ENCODE peak calls at places on chromosome 13, in ten cellular contexts. One of them, this sample, is unnamed. For H3K27me3, the result is how much of the 10 kb centered on the place peaks cover.

GRCh38 chr13:61685683-61686013 is 270.0 kb upstream of the PCDH20 start:
- DNase-seq in H7: peak
- DNase-seq in lung: no peak
- DNase-seq in cardiac muscle cell: no peak
- DNase-seq in tibial artery: no peak
- DNase-seq in body of pancreas: no peak
- DNase-seq in CD8-positive, alpha-beta T cell: no peak
- DNase-seq in neuronal stem cell: peak
- DNase-seq in aorta: no peak
- DNase-seq in fibroblast of lung: no peak
- DNase-seq in this sample: no peak

GRCh38 chr13:35741657-35742056 is 265.2 kb upstream of the MAB21L1 start:
- DNase-seq in lung: no peak
- DNase-seq in cardiac muscle cell: no peak
- DNase-seq in CD8-positive, alpha-beta T cell: no peak
- DNase-seq in aorta: no peak
- DNase-seq in body of pancreas: no peak
- DNase-seq in fibroblast of lung: no peak
- DNase-seq in tibial artery: no peak
- DNase-seq in neuronal stem cell: no peak
- DNase-seq in H7: no peak
- DNase-seq in this sample: no peak

GRCh38 chr13:66940113-66940512 is 290.0 kb downstream of the PCDH9 start:
- DNase-seq in H7: no peak
- DNase-seq in lung: no peak
- DNase-seq in tibial artery: no peak
- DNase-seq in CD8-positive, alpha-beta T cell: no peak
- DNase-seq in fibroblast of lung: peak
- DNase-seq in body of pancreas: no peak
- DNase-seq in aorta: no peak
- DNase-seq in neuronal stem cell: no peak
- DNase-seq in cardiac muscle cell: peak
- DNase-seq in this sample: no peak

GRCh38 chr13:42847891-42848663 is 66.7 kb downstream of the FAM216B start:
- DNase-seq in fibroblast of lung: no peak
- DNase-seq in neuronal stem cell: no peak
- DNase-seq in aorta: no peak
- DNase-seq in body of pancreas: no peak
- DNase-seq in H7: no peak
- DNase-seq in lung: no peak
- DNase-seq in tibial artery: no peak
- DNase-seq in CD8-positive, alpha-beta T cell: no peak
- DNase-seq in cardiac muscle cell: peak
- DNase-seq in this sample: no peak

GRCh38 chr13:53490732-53491131 is 462.1 kb downstream of the OLFM4 start:
- DNase-seq in cardiac muscle cell: no peak
- DNase-seq in tibial artery: no peak
- DNase-seq in aorta: no peak
- DNase-seq in neuronal stem cell: no peak
- DNase-seq in lung: no peak
- DNase-seq in H7: no peak
- DNase-seq in fibroblast of lung: no peak
- DNase-seq in CD8-positive, alpha-beta T cell: no peak
- DNase-seq in body of pancreas: no peak
- DNase-seq in this sample: no peak

GRCh38 chr13:47945738-47946137 is 55.3 kb downstream of the SUCLA2 start:
- DNase-seq in neuronal stem cell: no peak
- DNase-seq in lung: no peak
- DNase-seq in fibroblast of lung: peak
- DNase-seq in tibial artery: no peak
- DNase-seq in body of pancreas: no peak
- DNase-seq in CD8-positive, alpha-beta T cell: no peak
- DNase-seq in cardiac muscle cell: peak
- DNase-seq in aorta: no peak
- DNase-seq in H7: no peak
- DNase-seq in this sample: no peak

GRCh38 chr13:23159587-23160240 is 21.1 kb upstream of the SGCG start:
- DNase-seq in cardiac muscle cell: peak
- DNase-seq in aorta: peak
- DNase-seq in tibial artery: no peak
- DNase-seq in body of pancreas: no peak
- DNase-seq in H7: peak
- DNase-seq in lung: no peak
- DNase-seq in CD8-positive, alpha-beta T cell: no peak
- DNase-seq in fibroblast of lung: no peak
- DNase-seq in neuronal stem cell: no peak
- DNase-seq in this sample: no peak

GRCh38 chr13:95176611-95177259 is 124.5 kb downstream of the ABCC4 start:
- DNase-seq in fibroblast of lung: peak
- DNase-seq in cardiac muscle cell: peak
- DNase-seq in H7: no peak
- DNase-seq in body of pancreas: no peak
- DNase-seq in neuronal stem cell: no peak
- DNase-seq in lung: no peak
- DNase-seq in CD8-positive, alpha-beta T cell: peak
- DNase-seq in tibial artery: no peak
- DNase-seq in aorta: no peak
- DNase-seq in this sample: no peak

GRCh38 chr13:76848596-76848995 is 37.6 kb downstream of the KCTD12 start:
- DNase-seq in CD8-positive, alpha-beta T cell: no peak
- DNase-seq in cardiac muscle cell: peak
- DNase-seq in tibial artery: peak
- DNase-seq in fibroblast of lung: no peak
- DNase-seq in body of pancreas: no peak
- DNase-seq in lung: peak
- DNase-seq in H7: no peak
- DNase-seq in aorta: no peak
- DNase-seq in neuronal stem cell: no peak
- DNase-seq in this sample: peak

GRCh38 chr13:102626928-102627327 is 30.1 kb downstream of the TPP2 start:
- DNase-seq in CD8-positive, alpha-beta T cell: no peak
- DNase-seq in fibroblast of lung: no peak
- DNase-seq in neuronal stem cell: no peak
- DNase-seq in body of pancreas: no peak
- DNase-seq in cardiac muscle cell: no peak
- DNase-seq in tibial artery: no peak
- DNase-seq in aorta: no peak
- DNase-seq in lung: no peak
- DNase-seq in H7: no peak
- DNase-seq in this sample: no peak

GRCh38 chr13:48615017-48615416 is 38.7 kb upstream of the CYSLTR2 start:
- DNase-seq in cardiac muscle cell: no peak
- DNase-seq in CD8-positive, alpha-beta T cell: no peak
- DNase-seq in aorta: no peak
- DNase-seq in tibial artery: no peak
- DNase-seq in H7: no peak
- DNase-seq in neuronal stem cell: no peak
- DNase-seq in lung: no peak
- DNase-seq in body of pancreas: no peak
- DNase-seq in fibroblast of lung: no peak
- DNase-seq in this sample: no peak

GRCh38 chr13:88189724-88190123 is 518.6 kb downstream of the SLITRK5 start:
- DNase-seq in body of pancreas: no peak
- DNase-seq in H7: no peak
- DNase-seq in aorta: no peak
- DNase-seq in cardiac muscle cell: no peak
- DNase-seq in fibroblast of lung: no peak
- DNase-seq in tibial artery: no peak
- DNase-seq in lung: no peak
- DNase-seq in CD8-positive, alpha-beta T cell: no peak
- DNase-seq in neuronal stem cell: no peak
- DNase-seq in this sample: no peak

GRCh38 chr13:65292488-65292901 is 1937.6 kb downstream of the PCDH9 start:
- DNase-seq in neuronal stem cell: no peak
- DNase-seq in cardiac muscle cell: peak
- DNase-seq in H7: no peak
- DNase-seq in CD8-positive, alpha-beta T cell: no peak
- DNase-seq in fibroblast of lung: peak
- DNase-seq in tibial artery: no peak
- DNase-seq in aorta: no peak
- DNase-seq in body of pancreas: no peak
- DNase-seq in lung: no peak
- DNase-seq in this sample: no peak

GRCh38 chr13:97114696-97115095 is 107.4 kb upstream of the MBNL2 start:
- DNase-seq in H7: no peak
- DNase-seq in cardiac muscle cell: no peak
- DNase-seq in CD8-positive, alpha-beta T cell: no peak
- DNase-seq in neuronal stem cell: no peak
- DNase-seq in fibroblast of lung: no peak
- DNase-seq in lung: no peak
- DNase-seq in tibial artery: no peak
- DNase-seq in body of pancreas: no peak
- DNase-seq in aorta: no peak
- DNase-seq in this sample: no peak

GRCh38 chr13:73040968-73041580 is 17.7 kb upstream of the KLF5 start:
- DNase-seq in CD8-positive, alpha-beta T cell: no peak
- DNase-seq in body of pancreas: no peak
- DNase-seq in tibial artery: no peak
- DNase-seq in aorta: no peak
- DNase-seq in neuronal stem cell: no peak
- DNase-seq in H7: no peak
- DNase-seq in cardiac muscle cell: peak
- DNase-seq in lung: no peak
- DNase-seq in fibroblast of lung: no peak
- DNase-seq in this sample: no peak

GRCh38 chr13:80389073-80390038 is 48.4 kb upstream of the SPRY2 start:
- DNase-seq in fibroblast of lung: no peak
- DNase-seq in lung: no peak
- DNase-seq in body of pancreas: no peak
- DNase-seq in H7: no peak
- DNase-seq in aorta: no peak
- DNase-seq in tibial artery: no peak
- DNase-seq in cardiac muscle cell: peak
- DNase-seq in neuronal stem cell: no peak
- DNase-seq in CD8-positive, alpha-beta T cell: no peak
- DNase-seq in this sample: no peak
- H3K27me3 ChIP-seq in fibroblast of lung: under half
- H3K27me3 ChIP-seq in lung: under half
- H3K27me3 ChIP-seq in body of pancreas: under half
- H3K27me3 ChIP-seq in H7: under half
- H3K27me3 ChIP-seq in aorta: under half
- H3K27me3 ChIP-seq in tibial artery: under half
- H3K27me3 ChIP-seq in cardiac muscle cell: under half
- H3K27me3 ChIP-seq in neuronal stem cell: under half
- H3K27me3 ChIP-seq in CD8-positive, alpha-beta T cell: under half
- H3K27me3 ChIP-seq in this sample: under half

DNA sequence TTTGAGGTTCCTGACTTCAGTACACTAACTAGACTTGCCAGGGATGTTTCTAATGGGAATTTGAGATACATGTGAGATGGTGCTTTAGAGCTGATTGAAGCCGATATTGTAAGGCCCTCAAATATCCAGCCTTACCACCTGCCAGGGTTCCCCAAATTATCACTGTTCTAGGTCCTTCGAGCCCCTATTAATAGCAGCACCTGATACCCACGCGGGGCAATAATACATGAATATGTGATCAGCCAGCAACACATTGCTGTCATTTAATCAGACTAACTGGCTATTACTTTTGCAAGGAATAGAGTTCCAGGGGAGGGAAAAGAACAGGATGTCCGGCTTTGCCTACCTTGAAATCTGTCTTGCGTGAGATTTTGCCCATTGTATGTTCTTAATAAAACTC is 5.1 kb downstream of the RGCC start:
- DNase-seq in aorta: no peak
- DNase-seq in neuronal stem cell: no peak
- DNase-seq in CD8-positive, alpha-beta T cell: no peak
- DNase-seq in H7: no peak
- DNase-seq in lung: no peak
- DNase-seq in fibroblast of lung: no peak
- DNase-seq in body of pancreas: no peak
- DNase-seq in cardiac muscle cell: no peak
- DNase-seq in tibial artery: no peak
- DNase-seq in this sample: no peak
- H3K27me3 ChIP-seq in aorta: under half
- H3K27me3 ChIP-seq in neuronal stem cell: under half
- H3K27me3 ChIP-seq in CD8-positive, alpha-beta T cell: under half
- H3K27me3 ChIP-seq in H7: under half
- H3K27me3 ChIP-seq in lung: under half
- H3K27me3 ChIP-seq in fibroblast of lung: under half
- H3K27me3 ChIP-seq in body of pancreas: under half
- H3K27me3 ChIP-seq in cardiac muscle cell: half or more
- H3K27me3 ChIP-seq in tibial artery: under half
- H3K27me3 ChIP-seq in this sample: under half

DNA sequence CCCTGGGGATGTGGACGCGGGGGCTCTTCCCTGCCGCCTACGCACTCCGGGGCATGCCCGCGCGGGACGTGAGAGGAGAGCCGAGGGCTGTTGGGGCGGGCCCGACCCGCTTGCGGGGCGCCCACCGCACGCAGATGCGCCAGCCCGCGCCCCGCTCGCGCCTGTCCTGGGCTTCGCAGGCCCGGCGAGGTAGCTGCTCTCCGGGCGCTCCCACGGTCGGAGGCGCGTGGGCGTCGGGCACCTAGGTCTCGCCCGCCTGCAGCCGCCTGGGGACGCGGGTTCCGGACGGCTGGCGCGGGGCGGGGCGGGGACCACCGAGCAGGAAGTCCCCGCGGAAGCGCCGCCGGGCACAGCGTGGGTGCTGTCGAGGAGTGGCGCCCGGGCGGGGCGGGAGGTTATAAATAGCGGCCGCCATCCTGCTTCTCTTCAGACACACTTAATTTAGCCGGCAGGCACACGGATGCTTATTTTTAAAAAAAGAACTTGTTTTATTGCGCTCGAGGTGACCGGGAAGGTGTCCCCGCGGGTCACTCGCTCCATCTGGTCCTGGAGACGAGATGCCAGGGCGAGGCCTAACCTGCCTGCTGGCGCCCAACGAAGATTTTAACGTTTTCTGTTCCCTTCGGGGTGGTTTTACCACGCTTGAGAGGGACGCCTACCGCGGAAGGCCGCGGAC is 561 bp upstream of the GJA3 start:
- DNase-seq in cardiac muscle cell: peak
- DNase-seq in lung: no peak
- DNase-seq in tibial artery: no peak
- DNase-seq in CD8-positive, alpha-beta T cell: peak
- DNase-seq in fibroblast of lung: no peak
- DNase-seq in H7: peak
- DNase-seq in aorta: no peak
- DNase-seq in neuronal stem cell: no peak
- DNase-seq in body of pancreas: no peak
- DNase-seq in this sample: no peak
- H3K27me3 ChIP-seq in cardiac muscle cell: under half
- H3K27me3 ChIP-seq in lung: under half
- H3K27me3 ChIP-seq in tibial artery: under half
- H3K27me3 ChIP-seq in CD8-positive, alpha-beta T cell: under half
- H3K27me3 ChIP-seq in fibroblast of lung: under half
- H3K27me3 ChIP-seq in H7: half or more
- H3K27me3 ChIP-seq in aorta: under half
- H3K27me3 ChIP-seq in neuronal stem cell: half or more
- H3K27me3 ChIP-seq in body of pancreas: under half
- H3K27me3 ChIP-seq in this sample: half or more

DNA sequence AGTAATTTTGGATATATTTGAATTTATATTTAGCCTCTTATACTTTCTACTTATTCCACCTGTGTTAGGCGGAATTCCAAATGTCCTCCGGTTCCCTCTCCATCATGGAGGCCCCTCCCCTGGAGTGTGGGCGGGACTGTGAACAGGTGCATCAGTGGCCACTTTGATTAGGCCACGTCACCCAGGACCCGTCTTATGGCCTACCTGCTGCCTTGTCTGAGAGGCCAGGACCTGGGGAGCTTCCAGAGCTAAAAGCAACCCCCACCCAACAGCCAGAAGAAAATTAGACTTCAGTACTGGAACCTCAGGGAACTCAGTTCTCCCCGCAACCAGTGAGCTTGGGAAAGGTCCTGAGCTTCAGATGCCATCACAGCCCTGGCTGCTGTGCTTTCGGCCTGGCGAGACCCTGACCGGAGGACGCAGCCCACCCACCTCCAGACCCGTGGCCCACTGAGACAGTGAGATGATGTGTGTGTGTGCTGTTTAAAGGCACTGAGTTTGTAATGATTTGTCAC is 200.2 kb upstream of the SOX1 start:
- DNase-seq in CD8-positive, alpha-beta T cell: no peak
- DNase-seq in tibial artery: no peak
- DNase-seq in neuronal stem cell: no peak
- DNase-seq in lung: no peak
- DNase-seq in H7: no peak
- DNase-seq in fibroblast of lung: no peak
- DNase-seq in aorta: no peak
- DNase-seq in body of pancreas: no peak
- DNase-seq in cardiac muscle cell: no peak
- DNase-seq in this sample: no peak
- H3K27me3 ChIP-seq in CD8-positive, alpha-beta T cell: under half
- H3K27me3 ChIP-seq in tibial artery: under half
- H3K27me3 ChIP-seq in neuronal stem cell: under half
- H3K27me3 ChIP-seq in lung: under half
- H3K27me3 ChIP-seq in H7: under half
- H3K27me3 ChIP-seq in fibroblast of lung: under half
- H3K27me3 ChIP-seq in aorta: under half
- H3K27me3 ChIP-seq in body of pancreas: under half
- H3K27me3 ChIP-seq in cardiac muscle cell: half or more
- H3K27me3 ChIP-seq in this sample: under half